ENCODE peak calls at places on chromosomes 11 and 22, in nine cellular contexts. P is HS-5; X is HEK293T; F is anterior cingulate cortex; K is astrocyte of the spinal cord; G is mucosa of descending colon; H is stimulated activated CD4-positive, alpha-beta T cell treated with anti-CD3 and anti-CD28 coated beads, Interleukin-12 subunit alpha, Interleukin-12 subunit beta, amount 100 ng/mL, for 4 hours; S is NCI-H774; E is NCI-H69. V is an unnamed sample.

GRCh38 chr11:126190792-126191191 is 20.7 kb downstream of the RPUSD4 start:
- DNase-seq in P (no peak), X (no peak), F (no peak), K (no peak), G (no peak), H (no peak), S (no peak), E (no peak), V (no peak)

GRCh38 chr11:13207665-13208594 is 69.7 kb upstream of the BMAL1 start:
- DNase-seq in P (no peak), X (no peak), F (no peak), K (peak; percentile 87), G (peak; percentile 50), H (no peak), S (peak; percentile 7), E (peak; percentile 72), V (no peak)

GRCh38 chr22:50570861-50571260 is 7.4 kb downstream of the CPT1B start:
- DNase-seq in P (no peak), X (no peak), F (no peak), K (no peak), G (no peak), H (no peak), S (no peak), E (no peak), V (no peak)

GRCh38 chr11:12013771-12014170 is 5.3 kb upstream of the DKK3 start:
- DNase-seq in P (no peak), X (no peak), F (no peak), K (no peak), G (no peak), H (no peak), S (no peak), E (no peak), V (no peak)

GRCh38 chr11:73157141-73158010 is 15.3 kb upstream of the FCHSD2 start:
- DNase-seq in P (no peak), X (no peak), F (no peak), K (peak; percentile 29), G (peak; percentile 24), H (no peak), S (no peak), E (no peak), V (no peak)

GRCh38 chr11:134913391-134913790 is 501.3 kb upstream of the B3GAT1 start:
- DNase-seq in P (no peak), X (no peak), F (no peak), K (no peak), G (no peak), H (no peak), S (no peak), E (no peak), V (no peak)

GRCh38 chr11:9057888-9058287 is 33.5 kb downstream of the SCUBE2 start:
- DNase-seq in P (no peak), X (no peak), F (no peak), K (no peak), G (no peak), H (no peak), S (no peak), E (peak; percentile 20), V (no peak)

GRCh38 chr22:37633693-37634504 is 5.6 kb upstream of the SH3BP1 start:
- DNase-seq in P (no peak), X (no peak), F (peak; percentile 81), K (peak; percentile 92), G (peak; percentile 72), H (peak; percentile 43), S (no peak), E (peak; percentile 69), V (peak; percentile 37)

GRCh38 chr11:59891781-59892181 is 13.2 kb downstream of the OOSP3 start:
- DNase-seq in P (no peak), X (no peak), F (no peak), K (no peak), G (no peak), H (no peak), S (no peak), E (no peak), V (no peak)

GRCh38 chr22:19877626-19878339 is 23.1 kb upstream of the GNB1L start:
- DNase-seq in P (no peak), X (no peak), F (no peak), K (peak; percentile 5), G (no peak), H (no peak), S (no peak), E (no peak), V (no peak)

GRCh38 chr11:82865841-82866240 is 34.4 kb downstream of the PRCP start:
- DNase-seq in P (no peak), X (no peak), F (no peak), K (no peak), G (no peak), H (no peak), S (no peak), E (no peak), V (no peak)

GRCh38 chr11:107590460-107591097 is 368 bp upstream of the ELMOD1 start:
- DNase-seq in P (no peak), X (no peak), F (no peak), K (no peak), G (no peak), H (no peak), S (no peak), E (peak; percentile 50), V (peak; percentile 60)

GRCh38 chr22:42893366-42894150 is 36.5 kb upstream of the ARFGAP3 start:
- DNase-seq in P (no peak), X (no peak), F (no peak), K (no peak), G (no peak), H (no peak), S (no peak), E (no peak), V (no peak)

GRCh38 chr22:24554316-24555159 is at the start of gene GUCD1:
- DNase-seq in P (no peak), X (peak; percentile 33), F (no peak), K (peak; percentile 27), G (peak; percentile 65), H (peak; percentile 22), S (no peak), E (peak; percentile 62), V (no peak)

GRCh38 chr11:95584180-95584579 is 205.4 kb downstream of the FAM76B start:
- DNase-seq in P (no peak), X (no peak), F (no peak), K (peak; percentile 20), G (no peak), H (no peak), S (no peak), E (no peak), V (no peak)

GRCh38 chr11:62770778-62771143 is 435 bp upstream of the TAF6L start:
- DNase-seq in P (no peak), X (no peak), F (peak; percentile 67), K (no peak), G (peak; percentile 38), H (no peak), S (peak; percentile 53), E (peak; percentile 88), V (no peak)

GRCh38 chr22:21000987-21001600 is 824 bp downstream of the THAP7 start:
- DNase-seq in P (no peak), X (no peak), F (no peak), K (no peak), G (no peak), H (no peak), S (no peak), E (no peak), V (no peak)

GRCh38 chr11:22634897-22635629 is 9.4 kb upstream of the FANCF start:
- DNase-seq in P (no peak), X (no peak), F (no peak), K (peak; percentile 43), G (peak; percentile 33), H (no peak), S (peak; percentile 16), E (peak; percentile 94), V (no peak)

GRCh38 chr11:122140535-122140934 is 24.5 kb upstream of the BLID start:
- DNase-seq in P (peak; percentile 84), X (no peak), F (no peak), K (peak; percentile 85), G (no peak), H (no peak), S (no peak), E (no peak), V (no peak)

GRCh38 chr11:82733444-82734119 is at the start of gene FAM181B:
- DNase-seq in P (no peak), X (peak; percentile 70), F (peak; percentile 88), K (peak; percentile 25), G (peak; percentile 42), H (peak; percentile 27), S (peak; percentile 65), E (peak; percentile 91), V (peak; percentile 48)

GRCh38 chr11:116394022-116394421 is 378.8 kb downstream of the BUD13 start:
- DNase-seq in P (no peak), X (no peak), F (no peak), K (no peak), G (no peak), H (no peak), S (no peak), E (no peak), V (no peak)

GRCh38 chr22:29040385-29041275 is 21.0 kb downstream of the C22orf31 start:
- DNase-seq in P (peak; percentile 77), X (peak; percentile 77), F (peak; percentile 59), K (peak; percentile 92), G (peak; percentile 78), H (peak; percentile 55), S (peak; percentile 4), E (peak; percentile 78), V (peak; percentile 66)

GRCh38 chr11:86511086-86511551 is 136.4 kb downstream of the CCDC81 start:
- DNase-seq in P (no peak), X (no peak), F (no peak), K (peak; percentile 79), G (no peak), H (no peak), S (no peak), E (no peak), V (no peak)

GRCh38 chr22:25403284-25403606 is 161.2 kb upstream of the GRK3 start:
- DNase-seq in P (no peak), X (no peak), F (no peak), K (no peak), G (no peak), H (no peak), S (no peak), E (peak; percentile 73), V (no peak)

GRCh38 chr11:130827697-130828377 is 88.4 kb downstream of the SNX19 start:
- DNase-seq in P (no peak), X (peak; percentile 52), F (no peak), K (peak; percentile 79), G (peak; percentile 65), H (no peak), S (peak; percentile 5), E (peak; percentile 43), V (no peak)

GRCh38 chr22:35076648-35077047 is 10.7 kb downstream of the ISX start:
- DNase-seq in P (no peak), X (no peak), F (no peak), K (no peak), G (no peak), H (no peak), S (no peak), E (peak; percentile 93), V (no peak)

GRCh38 chr11:40227730-40228129 is 1231.7 kb downstream of the LRRC4C start:
- DNase-seq in P (no peak), X (no peak), F (no peak), K (no peak), G (no peak), H (no peak), S (no peak), E (peak; percentile 71), V (no peak)

GRCh38 chr22:44542561-44543222 is 44.7 kb upstream of the RTL6 start:
- DNase-seq in P (no peak), X (no peak), F (no peak), K (no peak), G (no peak), H (no peak), S (no peak), E (peak; percentile 58), V (no peak)

GRCh38 chr11:35725880-35726279 is 63.3 kb downstream of the TRIM44 start:
- DNase-seq in P (peak; percentile 41), X (no peak), F (no peak), K (peak; percentile 83), G (no peak), H (no peak), S (no peak), E (peak; percentile 76), V (no peak)

GRCh38 chr11:101717621-101718020 is 133.8 kb upstream of the TRPC6 start:
- DNase-seq in P (no peak), X (no peak), F (no peak), K (no peak), G (no peak), H (no peak), S (peak; percentile 30), E (no peak), V (no peak)

GRCh38 chr22:23204541-23205157 is 24.3 kb downstream of the BCR start:
- DNase-seq in P (no peak), X (no peak), F (peak; percentile 46), K (no peak), G (no peak), H (no peak), S (peak; percentile 86), E (peak; percentile 95), V (no peak)

V was measured in naive thymus-derived CD8-positive, alpha-beta T cell.